ENCODE peak calls at places on chromosomes 16 and 17, in five cellular contexts. Q, S, R, P and X are unnamed samples.
A peak's percentile ranks its signal among the peaks of the same experiment; 100 is the strongest.

GRCh38 chr16:48914070-48914469 is 304.1 kb upstream of the N4BP1 start:
- DNase-seq in Q (no peak), S (no peak), R (no peak), P (no peak), X (no peak)

GRCh38 chr17:55023626-55024025 is 55.1 kb downstream of the STXBP4 start:
- DNase-seq in Q (no peak), S (no peak), R (no peak), P (no peak), X (no peak)

GRCh38 chr16:75620326-75621169 is 2.5 kb downstream of the ADAT1 start:
- DNase-seq in Q (no peak), S (no peak), R (peak; percentile 29), P (no peak), X (no peak)

GRCh38 chr17:57143341-57143740 is 58.3 kb downstream of the AKAP1 start:
- DNase-seq in Q (no peak), S (no peak), R (no peak), P (no peak), X (no peak)

GRCh38 chr17:9079461-9080103 is 58.3 kb downstream of the NTN1 start:
- DNase-seq in Q (no peak), S (no peak), R (no peak), P (no peak), X (no peak)

GRCh38 chr17:4293572-4293971 is 29.8 kb upstream of the ANKFY1 start:
- DNase-seq in Q (no peak), S (no peak), R (no peak), P (no peak), X (no peak)

GRCh38 chr17:50288306-50288705 is 14.0 kb downstream of the TMEM92 start:
- DNase-seq in Q (no peak), S (no peak), R (no peak), P (no peak), X (no peak)

GRCh38 chr16:87929986-87930385 is 6.3 kb downstream of the CA5A start:
- DNase-seq in Q (no peak), S (no peak), R (no peak), P (no peak), X (no peak)

GRCh38 chr16:23286131-23286532 is 16.0 kb upstream of the SCNN1B start:
- DNase-seq in Q (no peak), S (no peak), R (no peak), P (no peak), X (no peak)

GRCh38 chr17:21301593-21302550 is 17.4 kb downstream of the MAP2K3 start:
- DNase-seq in Q (peak; percentile 16), S (no peak), R (no peak), P (no peak), X (no peak)

GRCh38 chr17:55634702-55635101 is 88.0 kb downstream of the TMEM100 start:
- DNase-seq in Q (no peak), S (no peak), R (no peak), P (no peak), X (no peak)

GRCh38 chr16:22946433-22946832 is 132.5 kb downstream of the HS3ST2 start:
- DNase-seq in Q (no peak), S (no peak), R (no peak), P (no peak), X (no peak)

GRCh38 chr16:77323695-77324094 is 111.1 kb downstream of the ADAMTS18 start:
- DNase-seq in Q (no peak), S (no peak), R (no peak), P (no peak), X (no peak)

GRCh38 chr17:7022791-7023571 is at the start of gene BCL6B:
- DNase-seq in Q (no peak), S (peak; percentile 50), R (no peak), P (peak; percentile 77), X (no peak)

GRCh38 chr16:11089504-11090124 is 145.2 kb downstream of the CLEC16A start:
- DNase-seq in Q (no peak), S (no peak), R (no peak), P (no peak), X (no peak)

GRCh38 chr16:89586853-89587252 is 11.3 kb downstream of the CPNE7 start:
- DNase-seq in Q (no peak), S (no peak), R (no peak), P (no peak), X (no peak)

GRCh38 chr17:27244481-27245223 is 49.3 kb upstream of the WSB1 start:
- DNase-seq in Q (peak; percentile 59), S (peak; percentile 64), R (no peak), P (peak; percentile 79), X (no peak)

GRCh38 chr17:6787081-6787693 is 11.2 kb downstream of the FBXO39 start:
- DNase-seq in Q (no peak), S (no peak), R (no peak), P (no peak), X (no peak)

GRCh38 chr17:28468781-28469180 is 4.7 kb upstream of the SLC13A2 start:
- DNase-seq in Q (no peak), S (no peak), R (no peak), P (no peak), X (no peak)

GRCh38 chr16:89320717-89321501 is 103.4 kb downstream of the ZNF778 start:
- DNase-seq in Q (peak; percentile 78), S (peak; percentile 70), R (no peak), P (no peak), X (peak; percentile 49)

GRCh38 chr16:58498341-58499091 is 1.4 kb upstream of the NDRG4 start:
- DNase-seq in Q (no peak), S (no peak), R (no peak), P (peak; percentile 59), X (no peak)

GRCh38 chr17:59397316-59398073 is 66.0 kb downstream of the YPEL2 start:
- DNase-seq in Q (no peak), S (no peak), R (no peak), P (no peak), X (no peak)

GRCh38 chr16:79801550-79802090 is 201.1 kb upstream of the MAF start:
- DNase-seq in Q (no peak), S (no peak), R (no peak), P (no peak), X (no peak)

GRCh38 chr17:81859906-81860755 is at the start of gene P4HB:
- DNase-seq in Q (no peak), S (peak; percentile 98), R (no peak), P (peak; percentile 99), X (no peak)

GRCh38 chr17:10109146-10109545 is 89.3 kb downstream of the GAS7 start:
- DNase-seq in Q (no peak), S (no peak), R (no peak), P (no peak), X (no peak)

GRCh38 chr16:3950343-3951193 is 70.1 kb upstream of the CREBBP start:
- DNase-seq in Q (peak; percentile 90), S (peak; percentile 81), R (no peak), P (peak; percentile 93), X (no peak)

GRCh38 chr16:8931864-8932263 is 31.8 kb downstream of the USP7 start:
- DNase-seq in Q (peak; percentile 74), S (peak; percentile 44), R (peak; percentile 61), P (peak; percentile 81), X (no peak)

GRCh38 chr17:32828822-32829221 is 48.1 kb downstream of the MYO1D start:
- DNase-seq in Q (no peak), S (no peak), R (no peak), P (no peak), X (no peak)
- H3K4me1 ChIP-seq in Q (no peaks in the 10 kb centered on the region), S (peaks cover 17% of the 10 kb centered on the region), R (no peaks in the 10 kb centered on the region), P (peaks cover 6% of the 10 kb centered on the region), X (peaks cover 7% of the 10 kb centered on the region)

DNA sequence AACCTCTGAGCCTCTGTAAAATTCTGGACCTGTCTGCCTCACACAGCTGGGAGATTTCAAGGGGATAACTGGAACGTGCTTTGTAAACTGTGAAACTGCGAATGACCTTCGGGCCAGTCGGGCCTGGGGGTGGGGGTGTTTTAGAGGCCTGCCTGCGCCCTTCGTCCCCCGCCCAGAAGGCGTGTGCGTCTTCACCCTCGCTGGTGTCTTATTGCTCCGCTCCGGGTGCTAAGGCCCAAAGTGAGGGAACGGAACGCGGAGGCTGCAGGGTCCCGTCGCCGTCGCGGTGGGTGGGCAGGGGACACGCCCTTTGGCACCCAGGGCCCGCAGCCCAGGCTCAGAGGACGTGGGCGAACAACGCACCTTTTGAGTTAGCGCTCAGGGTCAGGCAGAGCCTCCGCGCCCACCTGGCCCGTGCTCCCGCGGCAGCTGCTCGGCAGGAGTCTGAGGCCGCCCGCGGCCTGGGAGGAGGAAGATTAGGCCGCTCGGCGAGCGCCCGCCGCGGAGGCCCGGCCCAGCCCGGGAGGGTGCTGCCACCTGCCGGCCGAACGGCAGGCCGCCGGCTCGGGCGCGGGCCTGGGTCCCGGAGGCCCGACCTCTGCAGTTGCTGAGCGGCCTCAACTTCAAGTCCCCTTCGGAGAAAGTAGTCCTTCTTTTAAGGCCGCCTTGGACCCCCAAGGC is 29.7 kb downstream of the DCAKD start:
- DNase-seq in Q (peak; percentile 81), S (peak; percentile 81), R (peak; percentile 60), P (peak; percentile 92), X (peak; percentile 81)
- H3K4me3 ChIP-seq in Q (peak overlapping the region; percentile 41), S (peak overlapping the region; percentile 15), R (peak overlapping the region; percentile 40), P (no peak overlapping the region), X (peak overlapping the region; percentile 11)

DNA sequence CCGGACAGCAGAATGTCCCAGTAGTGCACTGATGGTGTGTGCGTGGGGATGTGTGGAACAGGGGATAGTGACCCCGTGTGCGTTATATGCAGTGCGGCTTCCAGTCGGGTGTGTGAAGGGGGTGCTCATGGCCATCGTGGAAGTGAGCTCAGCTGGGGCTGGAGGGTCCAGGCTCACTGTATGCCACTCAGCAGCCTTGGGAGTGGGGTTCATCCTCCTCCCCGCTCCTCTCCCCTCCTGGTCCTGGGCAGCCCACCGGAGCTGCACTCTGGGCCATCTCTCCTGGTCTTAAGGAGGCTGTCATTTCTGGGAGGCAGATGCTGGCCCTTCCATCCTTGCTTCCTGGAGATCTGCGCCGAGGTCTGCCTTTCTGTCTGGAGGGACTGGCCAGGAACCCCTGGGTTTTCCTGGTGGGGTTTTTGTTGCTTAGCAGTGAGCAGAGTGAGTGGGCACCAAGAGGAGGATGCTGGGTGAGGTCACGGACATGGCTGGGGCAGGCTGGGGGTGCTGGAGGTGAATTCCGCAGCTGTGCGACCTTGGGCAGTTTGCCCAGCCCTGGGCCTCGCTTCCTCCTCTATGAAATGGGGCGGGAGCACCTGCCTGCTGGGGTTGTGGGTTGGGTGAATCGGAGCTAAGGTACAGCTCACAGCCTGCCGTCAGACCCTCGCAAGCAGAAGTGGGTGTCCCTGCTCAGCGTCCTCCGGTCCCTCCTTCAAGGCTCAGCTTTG is 164.1 kb downstream of the SEC14L1 start:
- DNase-seq in Q (peak; percentile 61), S (no peak), R (no peak), P (no peak), X (no peak)
- H3K4me1 ChIP-seq in Q (peaks cover 15% of the 10 kb centered on the region), S (peaks cover 17% of the 10 kb centered on the region), R (no peaks in the 10 kb centered on the region), P (no peaks in the 10 kb centered on the region), X (no peaks in the 10 kb centered on the region)

GRCh38 chr17:78716814-78717393 is 65.2 kb downstream of the CYTH1 start:
- DNase-seq in Q (peak; percentile 68), S (peak; percentile 73), R (no peak), P (peak; percentile 86), X (no peak)
- H3K4me3 ChIP-seq in Q (peak overlapping the region; percentile 52), S (peak overlapping the region; percentile 29), R (peak overlapping the region; percentile 10), P (peak overlapping the region; percentile 43), X (peak overlapping the region; percentile 18)

GRCh38 chr17:75125984-75126383 is 5.6 kb downstream of the NT5C start:
- DNase-seq in Q (no peak), S (no peak), R (no peak), P (no peak), X (no peak)
- H3K4me1 ChIP-seq in Q (no peaks in the 10 kb centered on the region), S (peaks cover 16% of the 10 kb centered on the region), R (peaks cover 25% of the 10 kb centered on the region), P (no peaks in the 10 kb centered on the region), X (peaks cover 8% of the 10 kb centered on the region)